ENCODE peak calls at places on chromosomes 12 and 14, in eight cellular contexts. S is nucleus accumbens, Y is osteocyte, P is brain microvascular endothelial cell, L is DMS 273 treated with DMSO at 0.1 percent for 48 hours, Z is NCI-H146, Q is H7, R is fibroblast of mammary gland. A is an unnamed sample.

GRCh38 chr14:75299064-75299463 is 20.4 kb downstream of the FOS start:
- DNase-seq in R (peak), P (no peak), Y (no peak), Q (no peak), S (no peak), L (no peak), Z (no peak), A (no peak)

GRCh38 chr12:46891306-46891705 is 65.5 kb upstream of the SLC38A4 start:
- DNase-seq in Z (no peak), Q (no peak), L (no peak), R (peak), Y (no peak), P (peak), S (no peak), A (no peak)

GRCh38 chr14:71481215-71481614 is 451.0 kb upstream of the RGS6 start:
- DNase-seq in R (no peak), Q (no peak), Y (no peak), L (no peak), Z (no peak), S (no peak), P (no peak), A (no peak)

GRCh38 chr12:42684171-42685071 is 94.9 kb upstream of the PRICKLE1 start:
- DNase-seq in S (no peak), Z (no peak), Q (no peak), R (peak), L (no peak), P (no peak), Y (no peak), A (no peak)

GRCh38 chr12:57199191-57199590 is 17.4 kb upstream of the NXPH4 start:
- DNase-seq in Y (no peak), Q (no peak), R (no peak), L (no peak), P (no peak), S (no peak), Z (no peak), A (no peak)

GRCh38 chr12:11667159-11667558 is 17.7 kb downstream of the ETV6 start:
- DNase-seq in R (no peak), Q (no peak), Y (no peak), Z (no peak), L (no peak), S (no peak), P (no peak), A (no peak)

GRCh38 chr12:114213055-114213561 is 192.8 kb downstream of the TBX5 start:
- DNase-seq in S (no peak), P (no peak), L (no peak), R (no peak), Z (no peak), Y (no peak), Q (no peak), A (no peak)

GRCh38 chr14:41604793-41605534 is 1.7 kb upstream of the LRFN5 start:
- DNase-seq in Y (no peak), R (peak), Z (peak), P (no peak), S (no peak), L (peak), Q (peak), A (peak)

GRCh38 chr14:98907981-98908544 is 363.9 kb downstream of the BCL11B start:
- DNase-seq in S (no peak), P (no peak), Y (no peak), Q (no peak), R (no peak), Z (no peak), L (no peak), A (peak)

GRCh38 chr14:95263527-95264231 is 56.0 kb downstream of the CLMN start:
- DNase-seq in R (no peak), Q (no peak), Y (no peak), P (no peak), S (no peak), L (no peak), Z (no peak), A (no peak)

GRCh38 chr14:54881235-54881760 is 21.3 kb downstream of the GCH1 start:
- DNase-seq in R (peak), S (no peak), P (peak), L (peak), Q (no peak), Y (no peak), Z (no peak), A (no peak)

GRCh38 chr12:38886064-38886463 is 19.3 kb downstream of the CPNE8 start:
- DNase-seq in R (peak), L (no peak), Y (no peak), Z (no peak), Q (no peak), P (peak), S (no peak), A (no peak)

GRCh38 chr14:76876076-76876475 is 49.9 kb downstream of the LRRC74A start:
- DNase-seq in L (peak), Z (peak), P (peak), Q (peak), S (peak), Y (no peak), R (peak), A (peak)

GRCh38 chr12:97211421-97211820 is 251.2 kb upstream of the RMST start:
- DNase-seq in Q (no peak), L (no peak), R (no peak), Z (no peak), P (no peak), Y (no peak), S (no peak), A (no peak)

GRCh38 chr14:103533999-103534575 is 5.1 kb downstream of the TRMT61A start:
- DNase-seq in Z (no peak), R (no peak), S (no peak), Q (no peak), Y (no peak), P (no peak), L (no peak), A (no peak)

A was measured in NCI-H524.